ENCODE peak calls at places on chromosomes 11 and 22, in four cellular contexts. A is thoracic aorta, R is transverse colon, V is A549. Y is an unnamed sample.

GRCh38 chr11:9315078-9315688 is 790 bp upstream of the TMEM41B start:
- DNase-seq in A (no peak), R (peak), V (no peak), Y (peak)

GRCh38 chr11:15897211-15897960 is 459.0 kb downstream of the SOX6 start:
- DNase-seq in A (no peak), R (no peak), V (peak), Y (peak)

GRCh38 chr11:45278721-45279120 is 7.4 kb downstream of the SYT13 start:
- DNase-seq in A (no peak), R (no peak), V (no peak), Y (no peak)

GRCh38 chr22:39732625-39733024 is 160.9 kb downstream of the ENTHD1 start:
- DNase-seq in A (no peak), R (no peak), V (no peak), Y (no peak)

GRCh38 chr11:36469063-36469462 is 41.0 kb downstream of the TRAF6 start:
- DNase-seq in A (no peak), R (no peak), V (peak), Y (no peak)

GRCh38 chr11:8090756-8091155 is 9.7 kb downstream of the TUB start:
- DNase-seq in A (no peak), R (no peak), V (peak), Y (peak)

GRCh38 chr11:14578551-14578956 is 58.4 kb upstream of the PSMA1 start:
- DNase-seq in A (no peak), R (peak), V (peak), Y (peak)

GRCh38 chr11:119347242-119347641 is 737 bp upstream of the MFRP start:
- DNase-seq in A (no peak), R (no peak), V (no peak), Y (no peak)

GRCh38 chr11:124602751-124603150 is 8.5 kb upstream of the PANX3 start:
- DNase-seq in A (no peak), R (no peak), V (no peak), Y (no peak)

GRCh38 chr22:40196628-40197027 is 18.9 kb downstream of the TNRC6B start:
- DNase-seq in A (no peak), R (no peak), V (no peak), Y (peak)

GRCh38 chr11:86388198-86388597 is 13.5 kb downstream of the CCDC81 start:
- DNase-seq in A (no peak), R (no peak), V (no peak), Y (no peak)

GRCh38 chr22:19846620-19847344 is 7.9 kb downstream of the GNB1L start:
- DNase-seq in A (no peak), R (no peak), V (no peak), Y (no peak)

GRCh38 chr11:125413226-125413625 is 82.8 kb downstream of the FEZ1 start:
- DNase-seq in A (no peak), R (no peak), V (no peak), Y (no peak)

GRCh38 chr11:84260862-84261261 is 974.7 kb upstream of the CCDC90B start:
- DNase-seq in A (no peak), R (no peak), V (no peak), Y (no peak)

GRCh38 chr11:69491071-69492031 is 9.9 kb downstream of the LINC01488 start:
- DNase-seq in A (no peak), R (no peak), V (no peak), Y (no peak)

GRCh38 chr22:38923463-38924196 is 33.8 kb upstream of the APOBEC3A start:
- DNase-seq in A (peak), R (peak), V (peak), Y (peak)

GRCh38 chr11:8717876-8718753 is 35.5 kb downstream of the RPL27A start:
- DNase-seq in A (no peak), R (peak), V (peak), Y (peak)

GRCh38 chr11:41235670-41236069 is 223.8 kb downstream of the LRRC4C start:
- DNase-seq in A (no peak), R (no peak), V (no peak), Y (no peak)

GRCh38 chr22:32880906-32881596 is 79.5 kb downstream of the TIMP3 start:
- DNase-seq in A (no peak), R (peak), V (no peak), Y (peak)

GRCh38 chr22:35119494-35119893 is 53.5 kb downstream of the ISX start:
- DNase-seq in A (no peak), R (peak), V (no peak), Y (no peak)

GRCh38 chr22:46150615-46151423 is 493 bp downstream of the PPARA start:
- DNase-seq in A (no peak), R (peak), V (no peak), Y (peak)

GRCh38 chr11:81368192-81368591 is 1365.5 kb downstream of the FAM181B start:
- DNase-seq in A (no peak), R (no peak), V (no peak), Y (no peak)

GRCh38 chr22:45547016-45547345 is 44.3 kb downstream of the FBLN1 start:
- DNase-seq in A (no peak), R (no peak), V (no peak), Y (no peak)

GRCh38 chr11:27013741-27014415 is 20.0 kb downstream of the FIBIN start:
- DNase-seq in A (no peak), R (no peak), V (no peak), Y (no peak)

GRCh38 chr22:17117400-17117799 is 3.8 kb downstream of the TMEM121B start:
- DNase-seq in A (no peak), R (no peak), V (no peak), Y (no peak)

GRCh38 chr22:41362615-41363014 is 19.1 kb upstream of the TEF start:
- DNase-seq in A (no peak), R (no peak), V (no peak), Y (no peak)

GRCh38 chr11:73950869-73951710 is at the start of gene DNAJB13:
- DNase-seq in A (no peak), R (peak), V (peak), Y (peak)

GRCh38 chr11:118663381-118663780 is 16.1 kb downstream of the TREH start:
- DNase-seq in A (no peak), R (no peak), V (no peak), Y (no peak)

GRCh38 chr22:42473484-42474193 is 41.4 kb upstream of the NFAM1 start:
- DNase-seq in A (no peak), R (no peak), V (peak), Y (peak)

GRCh38 chr11:118247041-118247440 is 5.1 kb downstream of the MPZL3 start:
- DNase-seq in A (no peak), R (no peak), V (no peak), Y (no peak)

GRCh38 chr22:49979587-49980264 is 19.2 kb downstream of the PIM3 start:
- DNase-seq in A (no peak), R (peak), V (peak), Y (peak)

DNA sequence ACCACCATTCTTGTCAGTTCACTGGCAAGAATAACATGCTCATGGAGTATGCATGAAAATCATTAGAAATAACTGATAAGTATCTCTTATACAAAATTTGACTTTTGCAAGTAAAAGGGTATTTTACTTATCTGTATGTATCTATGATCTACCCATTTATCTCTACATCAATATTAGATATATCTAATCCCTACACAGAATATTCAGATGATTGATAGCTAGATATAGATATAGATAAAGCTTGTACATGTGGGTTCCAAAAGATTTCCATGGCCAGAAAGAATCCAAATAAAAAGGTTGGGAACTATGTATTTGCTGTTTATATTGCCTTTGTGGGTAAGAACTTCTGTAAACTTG is 185.5 kb downstream of the MAML2 start:
- DNase-seq in A (no peak), R (no peak), V (no peak), Y (no peak)
- H3K27ac ChIP-seq in A (peak), R (peak), V (peak), Y (peak)

GRCh38 chr11:97506360-97506759 is 1116.5 kb downstream of the JRKL start:
- DNase-seq in A (no peak), R (no peak), V (no peak), Y (no peak)
- TF ChIP-seq CTCF in A (no peak), R (no peak), V (no peak), Y (no peak)

GRCh38 chr11:57444362-57445074 is 15.8 kb upstream of the RTN4RL2 start:
- DNase-seq in A (no peak), R (no peak), V (peak), Y (peak)
- H3K27ac ChIP-seq in A (no peak), R (peak), V (peak), Y (no peak)

GRCh38 chr22:29766632-29767288 is at the start of gene ZMAT5:
- DNase-seq in A (peak), R (peak), V (peak), Y (peak)
- TF ChIP-seq CTCF in A (no peak), R (no peak), V (no peak), Y (no peak)

GRCh38 chr11:134741453-134742227 is 329.6 kb upstream of the B3GAT1 start:
- DNase-seq in A (no peak), R (no peak), V (no peak), Y (no peak)

GRCh38 chr11:134740590-134741342 is 328.7 kb upstream of the B3GAT1 start:
- DNase-seq in A (no peak), R (no peak), V (no peak), Y (no peak)

GRCh38 chr11:134737563-134738510 is 325.8 kb upstream of the B3GAT1 start:
- DNase-seq in A (no peak), R (no peak), V (no peak), Y (no peak)

GRCh38 chr11:134738581-134738980 is 326.5 kb upstream of the B3GAT1 start:
- DNase-seq in A (no peak), R (no peak), V (no peak), Y (no peak)

DNA sequence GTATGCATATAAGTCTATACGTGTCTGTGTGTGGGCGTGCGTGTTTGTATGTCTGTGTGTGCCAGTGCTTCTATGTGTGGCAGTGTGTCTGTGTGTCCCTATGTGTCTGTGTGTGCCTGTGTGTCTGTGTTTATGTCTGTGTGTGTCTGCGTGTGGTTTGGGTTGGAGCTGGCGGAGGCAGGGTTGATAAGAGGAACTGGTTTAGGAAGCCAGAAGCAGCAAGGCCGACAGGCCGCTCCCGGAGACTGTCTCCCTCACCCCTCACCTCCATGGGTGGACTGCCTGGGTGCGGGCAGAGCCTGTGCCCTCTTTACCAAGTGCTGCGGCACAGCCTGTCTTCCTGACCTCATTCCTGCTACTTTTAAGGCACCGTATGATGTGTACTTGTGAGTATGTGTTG is 327.1 kb upstream of the B3GAT1 start:
- DNase-seq in A (no peak), R (no peak), V (no peak), Y (no peak)
- H3K27ac ChIP-seq in A (no peak), R (no peak), V (no peak), Y (no peak)

DNA sequence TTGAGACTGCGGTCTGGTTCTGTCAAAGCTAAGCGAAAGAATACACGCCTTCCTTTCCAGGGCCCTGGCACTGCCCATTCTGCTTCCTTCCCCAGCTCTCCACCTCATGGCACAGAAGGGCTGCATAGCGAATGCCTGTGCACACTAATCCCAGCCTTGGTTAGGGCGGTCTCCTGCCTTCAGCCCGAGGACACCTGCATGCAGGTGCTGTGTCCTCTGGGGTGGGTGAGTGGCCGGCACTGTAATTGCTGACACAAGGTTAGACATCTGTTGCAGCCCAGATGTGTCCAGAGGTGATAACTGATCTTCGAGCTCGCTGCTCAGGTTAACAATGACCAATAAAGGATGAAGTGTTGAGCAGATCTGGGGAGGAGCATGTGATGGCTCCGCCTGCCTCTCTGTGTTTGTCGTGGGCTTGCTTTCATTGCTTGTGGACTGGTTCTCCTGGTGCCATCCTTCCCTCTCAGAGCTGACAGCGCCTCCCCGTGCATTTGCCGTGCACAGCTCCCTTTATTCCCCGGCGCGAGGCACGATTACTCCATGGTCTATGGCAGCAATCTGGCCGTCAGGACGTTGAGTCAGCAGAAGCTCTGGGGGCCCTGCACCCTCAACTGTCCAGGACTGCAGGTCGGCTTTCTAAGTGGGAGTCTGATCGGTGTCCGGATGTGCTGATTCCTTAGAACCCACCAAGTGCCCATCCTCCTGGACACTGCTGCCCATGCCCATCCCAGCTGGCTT is 1088.2 kb downstream of the BRD1 start:
- DNase-seq in A (no peak), R (no peak), V (no peak), Y (no peak)
- TF ChIP-seq CTCF in A (no peak), R (no peak), V (no peak), Y (no peak)

GRCh38 chr22:23108324-23109078 is 33.3 kb downstream of the RSPH14 start:
- DNase-seq in A (no peak), R (no peak), V (no peak), Y (no peak)
- H3K27ac ChIP-seq in A (no peak), R (no peak), V (no peak), Y (no peak)

GRCh38 chr11:2928605-2929510 is at the start of gene PHLDA2:
- DNase-seq in A (no peak), R (peak), V (peak), Y (peak)
- TF ChIP-seq CTCF in A (no peak), R (peak), V (peak), Y (no peak)

Y was measured in adrenal gland.